ENCODE peak calls at places on chromosomes 1 and 21, in five cellular contexts. One of them, this sample, is unnamed. For H3K9me3, H3K4me1 and H3K36me3, the result is how much of the 10 kb centered on the place peaks cover.

GRCh38 chr21:36517366-36518075 is 37.6 kb upstream of the CLDN14 start:
- DNase-seq in CD8-positive, alpha-beta T cell: no peak
- DNase-seq in effector memory CD4-positive, alpha-beta T cell: no peak
- DNase-seq in heart left ventricle: no peak
- DNase-seq in SK-N-SH: no peak
- DNase-seq in this sample: no peak

GRCh38 chr1:23634840-23635642 is 56.6 kb upstream of the RPL11 start:
- DNase-seq in CD8-positive, alpha-beta T cell: peak
- DNase-seq in effector memory CD4-positive, alpha-beta T cell: peak
- DNase-seq in heart left ventricle: no peak
- DNase-seq in SK-N-SH: peak
- DNase-seq in this sample: peak

GRCh38 chr21:44871576-44872265 is 1.8 kb downstream of the PTTG1IP start:
- DNase-seq in heart left ventricle: peak
- DNase-seq in SK-N-SH: no peak
- DNase-seq in CD8-positive, alpha-beta T cell: peak
- DNase-seq in effector memory CD4-positive, alpha-beta T cell: no peak
- DNase-seq in this sample: no peak

GRCh38 chr1:192793983-192794767 is 14.7 kb upstream of the RGS2 start:
- DNase-seq in CD8-positive, alpha-beta T cell: no peak
- DNase-seq in SK-N-SH: no peak
- DNase-seq in heart left ventricle: no peak
- DNase-seq in effector memory CD4-positive, alpha-beta T cell: no peak
- DNase-seq in this sample: no peak

GRCh38 chr1:220921498-220921897 is 42.3 kb downstream of the HLX start:
- DNase-seq in SK-N-SH: no peak
- DNase-seq in effector memory CD4-positive, alpha-beta T cell: no peak
- DNase-seq in heart left ventricle: no peak
- DNase-seq in CD8-positive, alpha-beta T cell: no peak
- DNase-seq in this sample: no peak

GRCh38 chr1:201265771-201266170 is 17.5 kb upstream of the PKP1 start:
- DNase-seq in heart left ventricle: no peak
- DNase-seq in CD8-positive, alpha-beta T cell: no peak
- DNase-seq in effector memory CD4-positive, alpha-beta T cell: no peak
- DNase-seq in SK-N-SH: no peak
- DNase-seq in this sample: no peak

GRCh38 chr1:178969226-178969987 is 56.3 kb upstream of the FAM20B start:
- DNase-seq in SK-N-SH: no peak
- DNase-seq in heart left ventricle: no peak
- DNase-seq in effector memory CD4-positive, alpha-beta T cell: no peak
- DNase-seq in CD8-positive, alpha-beta T cell: no peak
- DNase-seq in this sample: no peak

GRCh38 chr1:155226188-155226909 is 17.9 kb downstream of the MTX1 start:
- DNase-seq in effector memory CD4-positive, alpha-beta T cell: peak
- DNase-seq in SK-N-SH: peak
- DNase-seq in CD8-positive, alpha-beta T cell: peak
- DNase-seq in heart left ventricle: peak
- DNase-seq in this sample: peak

GRCh38 chr1:117632269-117633067 is 26.6 kb downstream of the TENT5C start:
- DNase-seq in SK-N-SH: no peak
- DNase-seq in effector memory CD4-positive, alpha-beta T cell: no peak
- DNase-seq in heart left ventricle: no peak
- DNase-seq in CD8-positive, alpha-beta T cell: no peak
- DNase-seq in this sample: no peak

GRCh38 chr1:9573723-9574122 is 15.0 kb upstream of the TMEM201 start:
- DNase-seq in heart left ventricle: no peak
- DNase-seq in CD8-positive, alpha-beta T cell: no peak
- DNase-seq in SK-N-SH: peak
- DNase-seq in effector memory CD4-positive, alpha-beta T cell: no peak
- DNase-seq in this sample: no peak

GRCh38 chr1:184562801-184563200 is 176.0 kb downstream of the C1orf21 start:
- DNase-seq in heart left ventricle: no peak
- DNase-seq in SK-N-SH: no peak
- DNase-seq in CD8-positive, alpha-beta T cell: no peak
- DNase-seq in effector memory CD4-positive, alpha-beta T cell: no peak
- DNase-seq in this sample: no peak

GRCh38 chr21:41640756-41641509 is 125.9 kb downstream of the RIPK4 start:
- DNase-seq in SK-N-SH: no peak
- DNase-seq in CD8-positive, alpha-beta T cell: no peak
- DNase-seq in effector memory CD4-positive, alpha-beta T cell: no peak
- DNase-seq in heart left ventricle: no peak
- DNase-seq in this sample: no peak

GRCh38 chr1:234721476-234722266 is 111.7 kb upstream of the IRF2BP2 start:
- DNase-seq in heart left ventricle: no peak
- DNase-seq in effector memory CD4-positive, alpha-beta T cell: no peak
- DNase-seq in CD8-positive, alpha-beta T cell: no peak
- DNase-seq in SK-N-SH: no peak
- DNase-seq in this sample: no peak

GRCh38 chr1:188889166-188889565 is 1588.5 kb downstream of the BRINP3 start:
- DNase-seq in effector memory CD4-positive, alpha-beta T cell: no peak
- DNase-seq in SK-N-SH: no peak
- DNase-seq in heart left ventricle: no peak
- DNase-seq in CD8-positive, alpha-beta T cell: no peak
- DNase-seq in this sample: no peak

GRCh38 chr1:85316324-85316723 is 39.9 kb upstream of the BCL10 start:
- DNase-seq in heart left ventricle: no peak
- DNase-seq in effector memory CD4-positive, alpha-beta T cell: no peak
- DNase-seq in SK-N-SH: no peak
- DNase-seq in CD8-positive, alpha-beta T cell: no peak
- DNase-seq in this sample: no peak

GRCh38 chr1:231734417-231734816 is 107.8 kb downstream of the DISC1 start:
- DNase-seq in CD8-positive, alpha-beta T cell: no peak
- DNase-seq in SK-N-SH: no peak
- DNase-seq in heart left ventricle: no peak
- DNase-seq in effector memory CD4-positive, alpha-beta T cell: no peak
- DNase-seq in this sample: no peak

GRCh38 chr1:1371354-1371740 is 3.7 kb downstream of the AURKAIP1 start:
- DNase-seq in effector memory CD4-positive, alpha-beta T cell: peak
- DNase-seq in CD8-positive, alpha-beta T cell: peak
- DNase-seq in SK-N-SH: no peak
- DNase-seq in heart left ventricle: no peak
- DNase-seq in this sample: no peak

GRCh38 chr1:72322910-72323309 is 40.6 kb upstream of the NEGR1 start:
- DNase-seq in heart left ventricle: no peak
- DNase-seq in effector memory CD4-positive, alpha-beta T cell: no peak
- DNase-seq in CD8-positive, alpha-beta T cell: no peak
- DNase-seq in SK-N-SH: no peak
- DNase-seq in this sample: no peak

GRCh38 chr1:36411674-36412648 is 14.3 kb upstream of the LSM10 start:
- DNase-seq in effector memory CD4-positive, alpha-beta T cell: peak
- DNase-seq in heart left ventricle: no peak
- DNase-seq in CD8-positive, alpha-beta T cell: peak
- DNase-seq in SK-N-SH: no peak
- DNase-seq in this sample: peak

GRCh38 chr1:221439008-221439733 is 302.7 kb downstream of the DUSP10 start:
- DNase-seq in SK-N-SH: no peak
- DNase-seq in heart left ventricle: no peak
- DNase-seq in CD8-positive, alpha-beta T cell: peak
- DNase-seq in effector memory CD4-positive, alpha-beta T cell: peak
- DNase-seq in this sample: peak

GRCh38 chr1:98975113-98975512 is 29.5 kb downstream of the PLPPR5 start:
- DNase-seq in effector memory CD4-positive, alpha-beta T cell: no peak
- DNase-seq in CD8-positive, alpha-beta T cell: no peak
- DNase-seq in SK-N-SH: no peak
- DNase-seq in heart left ventricle: no peak
- DNase-seq in this sample: no peak

GRCh38 chr1:246151796-246152434 is 355.2 kb downstream of the SMYD3 start:
- DNase-seq in heart left ventricle: no peak
- DNase-seq in CD8-positive, alpha-beta T cell: no peak
- DNase-seq in effector memory CD4-positive, alpha-beta T cell: no peak
- DNase-seq in SK-N-SH: no peak
- DNase-seq in this sample: no peak

GRCh38 chr1:6614953-6615785 is 1.6 kb downstream of the PHF13 start:
- DNase-seq in heart left ventricle: no peak
- DNase-seq in effector memory CD4-positive, alpha-beta T cell: no peak
- DNase-seq in SK-N-SH: peak
- DNase-seq in CD8-positive, alpha-beta T cell: no peak
- DNase-seq in this sample: peak

GRCh38 chr1:1752671-1753606 is 25.3 kb downstream of the NADK start:
- DNase-seq in CD8-positive, alpha-beta T cell: no peak
- DNase-seq in effector memory CD4-positive, alpha-beta T cell: no peak
- DNase-seq in SK-N-SH: no peak
- DNase-seq in heart left ventricle: no peak
- DNase-seq in this sample: no peak

GRCh38 chr1:64186138-64186897 is 17.1 kb upstream of the UBE2U start:
- DNase-seq in heart left ventricle: no peak
- DNase-seq in SK-N-SH: no peak
- DNase-seq in CD8-positive, alpha-beta T cell: no peak
- DNase-seq in effector memory CD4-positive, alpha-beta T cell: no peak
- DNase-seq in this sample: no peak

GRCh38 chr1:8419861-8420260 is 101.9 kb downstream of the SLC45A1 start:
- DNase-seq in heart left ventricle: no peak
- DNase-seq in effector memory CD4-positive, alpha-beta T cell: no peak
- DNase-seq in CD8-positive, alpha-beta T cell: no peak
- DNase-seq in SK-N-SH: no peak
- DNase-seq in this sample: no peak

GRCh38 chr1:41023279-41023990 is 1.9 kb upstream of the SLFNL1 start:
- DNase-seq in SK-N-SH: peak
- DNase-seq in effector memory CD4-positive, alpha-beta T cell: no peak
- DNase-seq in heart left ventricle: no peak
- DNase-seq in CD8-positive, alpha-beta T cell: no peak
- DNase-seq in this sample: no peak

GRCh38 chr1:210747890-210748289 is 386.1 kb downstream of the KCNH1 start:
- DNase-seq in CD8-positive, alpha-beta T cell: no peak
- DNase-seq in effector memory CD4-positive, alpha-beta T cell: no peak
- DNase-seq in SK-N-SH: no peak
- DNase-seq in heart left ventricle: no peak
- DNase-seq in this sample: no peak

GRCh38 chr1:244556263-244556662 is 95.2 kb downstream of the CATSPERE start:
- DNase-seq in heart left ventricle: no peak
- DNase-seq in SK-N-SH: no peak
- DNase-seq in effector memory CD4-positive, alpha-beta T cell: no peak
- DNase-seq in CD8-positive, alpha-beta T cell: no peak
- DNase-seq in this sample: no peak

GRCh38 chr21:46024983-46025860 is 43.7 kb downstream of the COL6A1 start:
- DNase-seq in SK-N-SH: no peak
- DNase-seq in CD8-positive, alpha-beta T cell: no peak
- DNase-seq in effector memory CD4-positive, alpha-beta T cell: no peak
- DNase-seq in heart left ventricle: no peak
- DNase-seq in this sample: no peak

GRCh38 chr1:53860967-53861411 is 22.9 kb upstream of the NDC1 start:
- DNase-seq in SK-N-SH: peak
- DNase-seq in effector memory CD4-positive, alpha-beta T cell: peak
- DNase-seq in CD8-positive, alpha-beta T cell: peak
- DNase-seq in heart left ventricle: no peak
- DNase-seq in this sample: peak

DNA sequence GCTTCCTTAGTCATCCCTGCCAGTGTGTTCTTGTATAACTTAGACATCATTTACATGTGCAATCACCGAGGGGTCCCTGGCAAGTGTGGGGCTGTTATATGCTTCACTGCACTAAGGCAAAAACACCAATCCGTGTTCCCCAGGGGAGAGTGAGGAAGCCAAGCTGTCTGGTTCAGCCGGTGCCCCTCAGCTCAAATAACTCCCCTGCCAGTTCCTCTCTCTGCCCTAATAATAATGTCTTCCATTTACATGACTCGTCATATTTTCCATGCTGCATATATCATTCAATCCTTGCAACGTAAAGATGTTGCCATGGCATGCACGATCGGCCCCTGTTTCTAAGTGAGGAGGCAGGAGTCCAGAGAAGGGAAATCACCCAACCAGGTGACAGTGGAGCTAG is 24.4 kb upstream of the NDC1 start:
- DNase-seq in effector memory CD4-positive, alpha-beta T cell: no peak
- DNase-seq in heart left ventricle: no peak
- DNase-seq in SK-N-SH: no peak
- DNase-seq in CD8-positive, alpha-beta T cell: no peak
- DNase-seq in this sample: no peak
- H3K9me3 ChIP-seq in effector memory CD4-positive, alpha-beta T cell: under half
- H3K9me3 ChIP-seq in heart left ventricle: under half
- H3K9me3 ChIP-seq in SK-N-SH: under half
- H3K9me3 ChIP-seq in CD8-positive, alpha-beta T cell: under half
- H3K9me3 ChIP-seq in this sample: under half

DNA sequence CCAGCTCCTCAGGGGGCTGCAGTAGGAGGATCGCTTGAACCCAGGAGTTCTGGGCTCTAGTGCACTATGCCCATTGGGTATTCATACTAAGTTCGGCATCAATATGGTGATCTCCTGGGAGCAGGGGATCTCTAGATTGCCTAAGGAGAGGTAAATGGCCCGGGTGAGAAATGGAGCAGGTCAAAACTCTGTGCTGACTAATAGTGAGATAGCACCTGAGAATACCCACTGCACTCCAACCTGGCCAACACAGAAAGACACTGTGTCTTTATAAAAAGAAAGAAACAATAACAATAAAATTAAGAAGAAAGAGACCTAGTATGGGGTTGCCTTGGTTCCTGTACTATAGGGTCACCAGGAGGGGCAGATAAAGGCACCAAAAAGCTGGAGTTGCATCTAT is 13.7 kb upstream of the DUSP12 start:
- DNase-seq in SK-N-SH: no peak
- DNase-seq in heart left ventricle: no peak
- DNase-seq in effector memory CD4-positive, alpha-beta T cell: no peak
- DNase-seq in CD8-positive, alpha-beta T cell: no peak
- DNase-seq in this sample: no peak
- H3K4me1 ChIP-seq in SK-N-SH: under half
- H3K4me1 ChIP-seq in heart left ventricle: under half
- H3K4me1 ChIP-seq in effector memory CD4-positive, alpha-beta T cell: under half
- H3K4me1 ChIP-seq in CD8-positive, alpha-beta T cell: under half
- H3K4me1 ChIP-seq in this sample: under half

DNA sequence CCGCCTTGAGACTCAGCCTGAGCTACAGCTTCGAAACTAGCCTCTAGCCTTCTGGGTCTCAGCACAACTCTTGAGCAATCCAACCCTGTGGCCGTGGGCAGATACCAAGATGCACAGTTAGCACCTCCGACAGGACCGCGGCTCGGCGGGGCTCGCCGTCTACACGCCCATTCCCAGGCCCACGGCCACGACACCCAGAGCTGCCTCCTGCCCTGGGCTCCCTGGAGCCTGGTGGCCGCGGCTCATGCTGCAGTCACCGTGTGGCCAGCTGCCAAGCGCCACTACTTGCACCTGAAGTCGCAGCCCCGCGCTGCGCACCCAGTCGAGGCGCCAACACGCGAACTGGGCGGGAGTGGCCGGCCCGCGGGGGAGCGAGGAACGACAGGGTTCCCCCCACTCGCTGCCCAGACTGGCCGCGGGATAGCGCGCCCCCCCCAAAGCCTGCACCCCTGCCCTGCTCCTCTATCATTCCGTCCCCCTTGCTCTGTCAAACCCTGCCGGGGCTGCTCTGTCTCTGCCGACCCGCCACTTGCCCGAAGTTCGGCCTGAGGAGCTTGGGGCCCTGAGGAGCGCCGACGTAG is 729 bp upstream of the CDCA8 start:
- DNase-seq in CD8-positive, alpha-beta T cell: peak
- DNase-seq in effector memory CD4-positive, alpha-beta T cell: no peak
- DNase-seq in SK-N-SH: peak
- DNase-seq in heart left ventricle: peak
- DNase-seq in this sample: peak
- H3K36me3 ChIP-seq in CD8-positive, alpha-beta T cell: under half
- H3K36me3 ChIP-seq in effector memory CD4-positive, alpha-beta T cell: under half
- H3K36me3 ChIP-seq in SK-N-SH: under half
- H3K36me3 ChIP-seq in heart left ventricle: under half
- H3K36me3 ChIP-seq in this sample: under half

DNA sequence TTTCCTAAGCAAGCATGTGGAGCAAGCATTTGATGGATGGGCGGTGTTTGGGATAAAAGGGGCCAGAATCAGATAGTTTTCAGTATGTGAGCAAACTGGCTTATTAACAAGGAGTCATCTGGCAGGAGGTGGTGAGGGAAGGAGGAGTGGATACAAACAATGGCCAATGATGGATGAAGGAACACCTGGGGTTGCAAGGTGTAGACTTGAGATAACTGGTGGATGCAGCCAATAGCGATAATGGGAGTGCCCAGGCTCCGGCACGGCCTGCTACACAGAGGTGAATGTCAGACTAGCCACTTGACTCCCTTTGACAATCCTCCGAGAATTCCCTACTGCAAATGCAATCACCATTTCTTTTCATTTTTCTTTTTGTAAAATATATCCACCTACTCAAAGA is 41.7 kb downstream of the C8B start:
- DNase-seq in heart left ventricle: no peak
- DNase-seq in effector memory CD4-positive, alpha-beta T cell: no peak
- DNase-seq in CD8-positive, alpha-beta T cell: no peak
- DNase-seq in SK-N-SH: peak
- DNase-seq in this sample: no peak
- H3K9me3 ChIP-seq in heart left ventricle: under half
- H3K9me3 ChIP-seq in effector memory CD4-positive, alpha-beta T cell: under half
- H3K9me3 ChIP-seq in CD8-positive, alpha-beta T cell: under half
- H3K9me3 ChIP-seq in SK-N-SH: under half
- H3K9me3 ChIP-seq in this sample: under half